ENCODE peak calls at places on chromosomes 6 and 20, in eight cellular contexts. I is sigmoid colon, O is K562, B is spleen, K is endothelial cell of umbilical vein, H is HL-60, D is breast epithelium, P is H1. U is an unnamed sample.

GRCh38 chr6:150670311-150670710 is 70.6 kb downstream of the PLEKHG1 start:
- DNase-seq in I (no peak), O (no peak), B (no peak), K (no peak), H (no peak), D (no peak), P (no peak), U (no peak)

GRCh38 chr6:14635195-14635594 is 517.6 kb downstream of the CD83 start:
- DNase-seq in I (no peak), O (no peak), B (peak; percentile 86), K (no peak), H (no peak), D (no peak), P (no peak), U (no peak)

GRCh38 chr20:45947110-45947866 is 12.8 kb downstream of the PCIF1 start:
- DNase-seq in I (no peak), O (no peak), B (peak; percentile 88), K (no peak), H (no peak), D (no peak), P (no peak), U (no peak)

GRCh38 chr6:107730106-107730505 is 94.0 kb downstream of the SCML4 start:
- DNase-seq in I (no peak), O (no peak), B (no peak), K (no peak), H (no peak), D (no peak), P (no peak), U (no peak)

GRCh38 chr6:5014072-5014561 is 10.3 kb upstream of the RPP40 start:
- DNase-seq in I (no peak), O (no peak), B (no peak), K (no peak), H (no peak), D (no peak), P (no peak), U (no peak)

GRCh38 chr6:21479140-21479539 is 114.4 kb upstream of the SOX4 start:
- DNase-seq in I (no peak), O (no peak), B (no peak), K (peak; percentile 84), H (no peak), D (no peak), P (no peak), U (peak; percentile 30)

GRCh38 chr6:75502884-75503283 is 9.3 kb upstream of the FILIP1 start:
- DNase-seq in I (no peak), O (no peak), B (no peak), K (no peak), H (no peak), D (no peak), P (no peak), U (no peak)

GRCh38 chr20:460707-461106 is 1.6 kb downstream of the TBC1D20 start:
- DNase-seq in I (no peak), O (no peak), B (no peak), K (no peak), H (peak; percentile 53), D (peak; percentile 37), P (no peak), U (peak; percentile 21)

GRCh38 chr20:16283978-16284377 is 289.3 kb downstream of the KIF16B start:
- DNase-seq in I (no peak), O (no peak), B (no peak), K (no peak), H (no peak), D (no peak), P (no peak), U (no peak)

GRCh38 chr6:167558213-167558869 is 233.5 kb downstream of the TTLL2 start:
- DNase-seq in I (peak; percentile 17), O (no peak), B (no peak), K (no peak), H (no peak), D (no peak), P (no peak), U (no peak)

GRCh38 chr6:22133352-22133751 is 163.5 kb downstream of the PRL start:
- DNase-seq in I (no peak), O (no peak), B (no peak), K (peak; percentile 36), H (no peak), D (no peak), P (no peak), U (peak; percentile 33)

GRCh38 chr6:140079328-140079727 is 704.9 kb upstream of the CITED2 start:
- DNase-seq in I (no peak), O (no peak), B (no peak), K (peak; percentile 30), H (no peak), D (no peak), P (no peak), U (no peak)

GRCh38 chr6:158646023-158646888 is 1.7 kb upstream of the DYNLT1 start:
- DNase-seq in I (peak; percentile 42), O (no peak), B (no peak), K (no peak), H (no peak), D (no peak), P (no peak), U (no peak)

GRCh38 chr6:100846276-100846675 is 34.9 kb downstream of the ASCC3 start:
- DNase-seq in I (no peak), O (no peak), B (no peak), K (no peak), H (no peak), D (no peak), P (no peak), U (no peak)

GRCh38 chr6:157659536-157660271 is 163.3 kb upstream of the SNX9 start:
- DNase-seq in I (no peak), O (no peak), B (no peak), K (peak; percentile 78), H (no peak), D (no peak), P (no peak), U (no peak)

GRCh38 chr6:6696867-6697531 is 108.5 kb downstream of the LY86 start:
- DNase-seq in I (no peak), O (peak; percentile 94), B (peak; percentile 86), K (peak; percentile 91), H (peak; percentile 94), D (no peak), P (peak; percentile 43), U (no peak)

GRCh38 chr20:46563170-46563847 is 12.9 kb upstream of the OCSTAMP start:
- DNase-seq in I (no peak), O (peak; percentile 28), B (no peak), K (no peak), H (no peak), D (no peak), P (no peak), U (no peak)

GRCh38 chr6:53049389-53049788 is 15.8 kb upstream of the FBXO9 start:
- DNase-seq in I (no peak), O (no peak), B (no peak), K (no peak), H (no peak), D (no peak), P (no peak), U (no peak)

GRCh38 chr6:53044071-53044470 is 21.1 kb upstream of the FBXO9 start:
- DNase-seq in I (no peak), O (no peak), B (no peak), K (no peak), H (no peak), D (no peak), P (no peak), U (no peak)

GRCh38 chr6:53044572-53044971 is 20.6 kb upstream of the FBXO9 start:
- DNase-seq in I (no peak), O (no peak), B (no peak), K (no peak), H (no peak), D (no peak), P (no peak), U (no peak)

GRCh38 chr6:53046274-53046673 is 18.9 kb upstream of the FBXO9 start:
- DNase-seq in I (no peak), O (no peak), B (no peak), K (no peak), H (no peak), D (no peak), P (no peak), U (no peak)

DNA sequence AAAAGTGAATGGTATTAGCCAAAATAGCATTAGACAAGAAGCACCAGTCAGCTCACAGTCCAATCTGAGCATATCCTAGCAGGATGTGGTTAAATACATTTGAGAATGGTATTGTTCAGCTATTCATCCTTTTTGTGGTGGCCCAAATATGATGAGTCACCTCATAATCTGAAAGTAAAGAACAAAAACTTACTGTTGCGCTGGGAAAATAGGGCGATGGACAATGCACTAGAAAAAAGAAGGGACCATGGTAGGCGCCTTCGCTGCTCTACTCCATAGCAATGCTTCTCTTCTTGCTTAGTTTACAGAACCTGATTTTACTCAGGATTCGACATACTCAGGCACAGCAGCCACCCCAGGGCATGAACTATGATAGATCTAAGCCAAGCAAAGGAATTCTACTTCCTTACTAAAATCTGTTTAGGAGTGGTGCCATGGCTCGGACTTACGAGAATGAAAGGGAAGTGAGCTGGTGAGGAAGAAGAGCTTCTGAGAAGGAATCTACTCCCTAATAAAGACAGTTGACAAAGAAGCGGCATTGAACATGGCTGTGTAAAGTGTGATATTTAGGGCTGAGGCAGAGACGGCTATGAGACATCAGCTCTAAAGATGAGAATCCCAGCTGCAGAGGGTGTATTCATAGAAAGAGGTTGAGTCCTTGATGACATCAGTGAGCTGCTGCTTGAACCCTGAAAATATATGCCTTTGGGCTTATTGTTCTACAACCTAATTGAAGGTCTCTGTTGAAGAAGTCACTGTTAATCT is 16.6 kb upstream of the FBXO9 start:
- DNase-seq in I (no peak), O (no peak), B (no peak), K (peak; percentile 61), H (no peak), D (no peak), P (no peak), U (no peak)
- H3K4me3 ChIP-seq in I (no peak overlapping the region), O (no peak overlapping the region), B (no peak overlapping the region), K (no peak overlapping the region), H (no peak overlapping the region), D (peak overlapping the region; percentile 13), P (no peak overlapping the region), U (no peak overlapping the region)

GRCh38 chr20:31260326-31260932 is 3.0 kb downstream of the DEFB115 start:
- DNase-seq in I (no peak), O (peak; percentile 44), B (no peak), K (no peak), H (peak; percentile 31), D (no peak), P (no peak), U (no peak)
- TF ChIP-seq CTCF in I (no peak), O (peak; percentile 29), B (peak; percentile 17), K (peak; percentile 24), H (peak; percentile 71), D (no peak), P (no peak), U (no peak)

DNA sequence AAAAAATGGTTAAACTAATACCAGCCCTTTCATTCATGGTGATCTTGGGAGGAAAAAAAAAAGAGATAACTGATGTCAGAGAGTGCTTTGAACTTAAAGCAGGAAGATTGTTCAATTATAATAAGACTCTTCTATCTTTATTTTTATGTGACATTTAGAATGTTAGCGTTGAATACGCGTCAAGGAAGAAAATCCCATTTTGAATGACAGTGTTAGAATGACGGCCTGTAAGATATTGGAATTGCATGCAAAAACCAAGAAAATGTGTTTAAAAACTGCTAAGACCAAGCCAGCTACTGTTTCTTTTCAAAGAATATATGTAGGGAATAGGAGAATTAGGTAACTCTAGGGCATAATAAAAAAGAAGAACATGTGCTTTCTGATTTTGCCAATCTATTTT is 123.0 kb downstream of the CARMIL1 start:
- DNase-seq in I (no peak), O (no peak), B (no peak), K (no peak), H (no peak), D (no peak), P (no peak), U (no peak)
- TF ChIP-seq POLR2AphosphoS5 in I (no peak), O (no peak), B (no peak), K (no peak), H (no peak), D (no peak), P (no peak), U (no peak)

GRCh38 chr6:2842139-2842552 is 483 bp upstream of the SERPINB1 start:
- DNase-seq in I (no peak), O (no peak), B (no peak), K (no peak), H (no peak), D (no peak), P (no peak), U (no peak)
- H3K4me3 ChIP-seq in I (peak overlapping the region; percentile 64), O (peak overlapping the region; percentile 52), B (peak overlapping the region; percentile 53), K (no peak overlapping the region), H (peak overlapping the region; percentile 67), D (peak overlapping the region; percentile 52), P (peak overlapping the region; percentile 62), U (peak overlapping the region; percentile 41)